ENCODE peak calls at places on chromosomes 16 and 17, in ten cellular contexts. K is tibial nerve; Z is stimulated activated CD4-positive, alpha-beta T cell treated with anti-CD3 and anti-CD28 coated beads, TNF-alpha, amount 100 ng/mL, for 48 hours; J is memory B cell; Y is sciatic nerve; W is stimulated activated CD8-positive, alpha-beta memory T cell treated with anti-CD3 and anti-CD28 coated beads, Interleukin-7, amount 100 ng/mL, for 1 hour; C is RWPE1; S is hypothalamus; E is amniotic stem cell; B is GM18507. R is an unnamed sample.

GRCh38 chr17:40317880-40318834 is 9.2 kb downstream of the RARA start:
- DNase-seq in K (peak; percentile 98), Z (peak; percentile 93), J (peak; percentile 85), Y (peak; percentile 96), W (peak; percentile 79), C (peak; percentile 99), S (peak; percentile 85), E (peak; percentile 92), B (peak; percentile 93), R (no peak)

GRCh38 chr16:69904495-69905170 is 46.5 kb upstream of the CLEC18A start:
- DNase-seq in K (no peak), Z (no peak), J (no peak), Y (no peak), W (no peak), C (no peak), S (no peak), E (no peak), B (no peak), R (no peak)

GRCh38 chr17:77322534-77323412 is 182.0 kb downstream of the SEC14L1 start:
- DNase-seq in K (peak; percentile 76), Z (no peak), J (peak; percentile 68), Y (peak; percentile 90), W (no peak), C (peak; percentile 93), S (peak; percentile 53), E (peak; percentile 95), B (no peak), R (no peak)

GRCh38 chr16:67676939-67677338 is 10.3 kb downstream of the C16orf86 start:
- DNase-seq in K (no peak), Z (no peak), J (no peak), Y (no peak), W (no peak), C (no peak), S (no peak), E (no peak), B (no peak), R (no peak)

GRCh38 chr17:42387663-42388380 is 420 bp downstream of the STAT3 start:
- DNase-seq in K (no peak), Z (no peak), J (peak; percentile 30), Y (peak; percentile 75), W (no peak), C (peak; percentile 49), S (no peak), E (no peak), B (no peak), R (no peak)

GRCh38 chr16:57266531-57267268 is 17.8 kb downstream of the PLLP start:
- DNase-seq in K (no peak), Z (no peak), J (no peak), Y (no peak), W (no peak), C (peak; percentile 26), S (no peak), E (no peak), B (no peak), R (no peak)

GRCh38 chr16:81265658-81266451 is 27.4 kb downstream of the BCO1 start:
- DNase-seq in K (peak; percentile 54), Z (no peak), J (no peak), Y (peak; percentile 78), W (no peak), C (no peak), S (peak; percentile 56), E (no peak), B (no peak), R (no peak)

GRCh38 chr16:84610385-84610784 is 7.5 kb downstream of the COTL1 start:
- DNase-seq in K (no peak), Z (no peak), J (no peak), Y (no peak), W (no peak), C (peak; percentile 42), S (no peak), E (no peak), B (no peak), R (no peak)

GRCh38 chr17:32927724-32928526 is at the start of gene TMEM98:
- DNase-seq in K (no peak), Z (no peak), J (peak; percentile 13), Y (no peak), W (no peak), C (no peak), S (peak; percentile 42), E (no peak), B (no peak), R (no peak)

GRCh38 chr16:30112197-30113030 is 923 bp downstream of the GDPD3 start:
- DNase-seq in K (no peak), Z (peak; percentile 71), J (no peak), Y (peak; percentile 75), W (no peak), C (no peak), S (peak; percentile 3), E (no peak), B (peak; percentile 72), R (no peak)

GRCh38 chr17:80880650-80880989 is 111.0 kb upstream of the CHMP6 start:
- DNase-seq in K (no peak), Z (no peak), J (no peak), Y (no peak), W (no peak), C (no peak), S (no peak), E (no peak), B (no peak), R (no peak)

GRCh38 chr16:84041881-84042280 is 714 bp downstream of the SLC38A8 start:
- DNase-seq in K (no peak), Z (no peak), J (no peak), Y (no peak), W (no peak), C (no peak), S (no peak), E (no peak), B (no peak), R (no peak)

GRCh38 chr16:11446566-11447119 is 101.4 kb downstream of the RMI2 start:
- DNase-seq in K (no peak), Z (no peak), J (no peak), Y (no peak), W (no peak), C (no peak), S (no peak), E (no peak), B (no peak), R (no peak)

GRCh38 chr17:81436294-81436849 is 41.1 kb downstream of the BAHCC1 start:
- DNase-seq in K (peak; percentile 39), Z (no peak), J (no peak), Y (no peak), W (no peak), C (no peak), S (no peak), E (no peak), B (no peak), R (no peak)

GRCh38 chr17:78912082-78912481 is 9.1 kb upstream of the CEP295NL start:
- DNase-seq in K (no peak), Z (no peak), J (no peak), Y (no peak), W (no peak), C (no peak), S (no peak), E (no peak), B (no peak), R (no peak)

GRCh38 chr17:3935825-3936355 is 19.6 kb upstream of the P2RX1 start:
- DNase-seq in K (no peak), Z (no peak), J (no peak), Y (no peak), W (no peak), C (no peak), S (no peak), E (no peak), B (no peak), R (no peak)

GRCh38 chr17:16919663-16920627 is 52.0 kb downstream of the TNFRSF13B start:
- DNase-seq in K (no peak), Z (no peak), J (no peak), Y (peak; percentile 42), W (no peak), C (no peak), S (no peak), E (no peak), B (no peak), R (no peak)

GRCh38 chr17:6120351-6120750 is 50.2 kb downstream of the WSCD1 start:
- DNase-seq in K (no peak), Z (no peak), J (no peak), Y (no peak), W (no peak), C (no peak), S (no peak), E (no peak), B (no peak), R (no peak)

GRCh38 chr16:66740533-66740932 is 10.9 kb downstream of the DYNC1LI2 start:
- DNase-seq in K (no peak), Z (no peak), J (no peak), Y (no peak), W (no peak), C (no peak), S (no peak), E (no peak), B (no peak), R (no peak)

GRCh38 chr17:79360196-79360595 is 250.7 kb downstream of the RBFOX3 start:
- DNase-seq in K (no peak), Z (no peak), J (no peak), Y (no peak), W (no peak), C (no peak), S (no peak), E (no peak), B (no peak), R (no peak)

GRCh38 chr17:61467416-61468262 is 15.4 kb downstream of the TBX4 start:
- DNase-seq in K (no peak), Z (no peak), J (no peak), Y (peak; percentile 57), W (no peak), C (no peak), S (no peak), E (no peak), B (no peak), R (no peak)

R was measured in SK-N-MC.